ENCODE peak calls at places on chromosomes 7 and 10, in six cellular contexts. One of them, this sample, is unnamed. For H3K4me1, the result is how much of the 10 kb centered on the place peaks cover.

GRCh38 chr10:124644771-124645170 is 99.4 kb downstream of the FAM53B start:
- DNase-seq in A549: no peak
- DNase-seq in left ventricle myocardium inferior: no peak
- DNase-seq in right cardiac atrium: peak
- DNase-seq in HepG2: no peak
- DNase-seq in CD8-positive, alpha-beta memory T cell: no peak
- DNase-seq in this sample: no peak

GRCh38 chr7:157016024-157016351 is 5.5 kb upstream of the MNX1 start:
- DNase-seq in HepG2: no peak
- DNase-seq in left ventricle myocardium inferior: no peak
- DNase-seq in CD8-positive, alpha-beta memory T cell: no peak
- DNase-seq in right cardiac atrium: no peak
- DNase-seq in A549: no peak
- DNase-seq in this sample: no peak

GRCh38 chr7:107922891-107923290 is 31.9 kb downstream of the DLD start:
- DNase-seq in right cardiac atrium: no peak
- DNase-seq in left ventricle myocardium inferior: no peak
- DNase-seq in CD8-positive, alpha-beta memory T cell: no peak
- DNase-seq in A549: no peak
- DNase-seq in HepG2: no peak
- DNase-seq in this sample: no peak

GRCh38 chr7:99242667-99243066 is 30.0 kb upstream of the MYH16 start:
- DNase-seq in right cardiac atrium: no peak
- DNase-seq in CD8-positive, alpha-beta memory T cell: no peak
- DNase-seq in HepG2: no peak
- DNase-seq in left ventricle myocardium inferior: no peak
- DNase-seq in A549: no peak
- DNase-seq in this sample: no peak

GRCh38 chr7:123131140-123131539 is 68.6 kb downstream of the SLC13A1 start:
- DNase-seq in HepG2: no peak
- DNase-seq in left ventricle myocardium inferior: no peak
- DNase-seq in CD8-positive, alpha-beta memory T cell: no peak
- DNase-seq in right cardiac atrium: no peak
- DNase-seq in A549: no peak
- DNase-seq in this sample: no peak

GRCh38 chr7:18693826-18694225 is 198.3 kb downstream of the HDAC9 start:
- DNase-seq in right cardiac atrium: no peak
- DNase-seq in left ventricle myocardium inferior: no peak
- DNase-seq in CD8-positive, alpha-beta memory T cell: no peak
- DNase-seq in A549: no peak
- DNase-seq in HepG2: no peak
- DNase-seq in this sample: no peak

GRCh38 chr10:122142652-122143237 is 128.4 kb upstream of the BTBD16 start:
- DNase-seq in HepG2: no peak
- DNase-seq in A549: peak
- DNase-seq in left ventricle myocardium inferior: peak
- DNase-seq in CD8-positive, alpha-beta memory T cell: no peak
- DNase-seq in right cardiac atrium: no peak
- DNase-seq in this sample: no peak

GRCh38 chr10:15314482-15315070 is 56.5 kb downstream of the FAM171A1 start:
- DNase-seq in A549: no peak
- DNase-seq in CD8-positive, alpha-beta memory T cell: no peak
- DNase-seq in right cardiac atrium: no peak
- DNase-seq in left ventricle myocardium inferior: no peak
- DNase-seq in HepG2: no peak
- DNase-seq in this sample: no peak

GRCh38 chr10:34280599-34281374 is 534.3 kb downstream of the PARD3 start:
- DNase-seq in A549: peak
- DNase-seq in right cardiac atrium: no peak
- DNase-seq in HepG2: peak
- DNase-seq in left ventricle myocardium inferior: no peak
- DNase-seq in CD8-positive, alpha-beta memory T cell: no peak
- DNase-seq in this sample: no peak

GRCh38 chr7:2108501-2109250 is 124.1 kb downstream of the MAD1L1 start:
- DNase-seq in right cardiac atrium: no peak
- DNase-seq in A549: no peak
- DNase-seq in HepG2: no peak
- DNase-seq in left ventricle myocardium inferior: no peak
- DNase-seq in CD8-positive, alpha-beta memory T cell: no peak
- DNase-seq in this sample: no peak

GRCh38 chr10:89301721-89302445 is at the start of gene IFIT2:
- DNase-seq in A549: peak
- DNase-seq in CD8-positive, alpha-beta memory T cell: peak
- DNase-seq in left ventricle myocardium inferior: peak
- DNase-seq in right cardiac atrium: no peak
- DNase-seq in HepG2: peak
- DNase-seq in this sample: peak

GRCh38 chr7:105675873-105676484 is 94.7 kb upstream of the EFCAB10 start:
- DNase-seq in HepG2: no peak
- DNase-seq in left ventricle myocardium inferior: peak
- DNase-seq in A549: no peak
- DNase-seq in CD8-positive, alpha-beta memory T cell: peak
- DNase-seq in right cardiac atrium: peak
- DNase-seq in this sample: peak

GRCh38 chr7:8126768-8127167 is 135.2 kb downstream of the ICA1 start:
- DNase-seq in A549: no peak
- DNase-seq in right cardiac atrium: no peak
- DNase-seq in left ventricle myocardium inferior: no peak
- DNase-seq in CD8-positive, alpha-beta memory T cell: no peak
- DNase-seq in HepG2: peak
- DNase-seq in this sample: no peak

GRCh38 chr7:8129323-8129659 is 132.7 kb downstream of the ICA1 start:
- DNase-seq in left ventricle myocardium inferior: no peak
- DNase-seq in HepG2: no peak
- DNase-seq in right cardiac atrium: no peak
- DNase-seq in A549: no peak
- DNase-seq in CD8-positive, alpha-beta memory T cell: no peak
- DNase-seq in this sample: no peak

GRCh38 chr7:8128457-8129322 is 133.3 kb downstream of the ICA1 start:
- DNase-seq in CD8-positive, alpha-beta memory T cell: no peak
- DNase-seq in HepG2: no peak
- DNase-seq in A549: no peak
- DNase-seq in right cardiac atrium: no peak
- DNase-seq in left ventricle myocardium inferior: no peak
- DNase-seq in this sample: no peak

GRCh38 chr7:8121243-8121642 is 140.7 kb downstream of the ICA1 start:
- DNase-seq in HepG2: no peak
- DNase-seq in CD8-positive, alpha-beta memory T cell: no peak
- DNase-seq in A549: no peak
- DNase-seq in left ventricle myocardium inferior: no peak
- DNase-seq in right cardiac atrium: no peak
- DNase-seq in this sample: no peak

DNA sequence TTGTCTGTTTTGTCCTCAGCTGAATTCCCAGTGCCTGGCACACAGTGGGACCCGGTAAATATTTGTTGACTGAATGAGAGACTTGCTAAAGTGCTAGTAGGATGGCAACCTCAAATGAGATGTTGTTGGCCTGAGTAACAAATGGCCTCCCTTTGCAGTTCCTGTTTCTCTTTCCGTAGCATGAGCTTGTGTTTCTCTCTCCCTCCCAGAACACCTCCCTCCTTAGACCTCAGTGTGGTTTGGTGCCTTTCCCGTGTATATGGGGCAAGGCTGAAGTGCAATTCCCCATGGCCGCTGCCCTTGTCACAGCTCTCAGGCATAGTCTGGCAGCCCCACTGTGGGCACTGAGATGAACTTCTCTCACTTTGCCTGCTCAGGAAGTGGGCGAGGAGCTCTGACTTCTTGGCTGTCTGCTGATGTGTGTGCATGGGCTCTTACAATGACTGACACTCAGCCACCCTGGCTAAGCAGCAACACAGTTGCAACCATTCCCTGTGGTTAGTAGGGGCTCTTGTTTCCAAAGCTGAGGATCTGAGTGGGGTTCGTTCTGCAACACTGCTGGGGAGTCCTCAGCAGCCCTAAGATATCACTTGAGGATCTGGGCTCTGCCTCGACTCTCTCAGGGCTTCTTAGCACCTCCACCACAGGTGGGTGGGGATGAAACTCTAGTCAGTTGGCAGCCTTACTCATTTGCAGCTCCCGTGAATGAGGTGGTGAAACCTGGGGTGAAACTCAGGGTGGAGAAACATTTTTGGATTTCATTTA is 136.1 kb downstream of the ICA1 start:
- DNase-seq in HepG2: no peak
- DNase-seq in A549: no peak
- DNase-seq in left ventricle myocardium inferior: no peak
- DNase-seq in CD8-positive, alpha-beta memory T cell: peak
- DNase-seq in right cardiac atrium: no peak
- DNase-seq in this sample: peak
- H3K4me3 ChIP-seq in HepG2: peak
- H3K4me3 ChIP-seq in A549: no peak
- H3K4me3 ChIP-seq in left ventricle myocardium inferior: no peak
- H3K4me3 ChIP-seq in CD8-positive, alpha-beta memory T cell: peak
- H3K4me3 ChIP-seq in right cardiac atrium: no peak
- H3K4me3 ChIP-seq in this sample: no peak

GRCh38 chr7:129053938-129054437 is 923 bp downstream of the TNPO3 start:
- DNase-seq in HepG2: no peak
- DNase-seq in left ventricle myocardium inferior: no peak
- DNase-seq in right cardiac atrium: no peak
- DNase-seq in A549: peak
- DNase-seq in CD8-positive, alpha-beta memory T cell: no peak
- DNase-seq in this sample: no peak
- H3K27ac ChIP-seq in HepG2: peak
- H3K27ac ChIP-seq in left ventricle myocardium inferior: peak
- H3K27ac ChIP-seq in right cardiac atrium: peak
- H3K27ac ChIP-seq in A549: peak
- H3K27ac ChIP-seq in CD8-positive, alpha-beta memory T cell: peak
- H3K27ac ChIP-seq in this sample: peak

DNA sequence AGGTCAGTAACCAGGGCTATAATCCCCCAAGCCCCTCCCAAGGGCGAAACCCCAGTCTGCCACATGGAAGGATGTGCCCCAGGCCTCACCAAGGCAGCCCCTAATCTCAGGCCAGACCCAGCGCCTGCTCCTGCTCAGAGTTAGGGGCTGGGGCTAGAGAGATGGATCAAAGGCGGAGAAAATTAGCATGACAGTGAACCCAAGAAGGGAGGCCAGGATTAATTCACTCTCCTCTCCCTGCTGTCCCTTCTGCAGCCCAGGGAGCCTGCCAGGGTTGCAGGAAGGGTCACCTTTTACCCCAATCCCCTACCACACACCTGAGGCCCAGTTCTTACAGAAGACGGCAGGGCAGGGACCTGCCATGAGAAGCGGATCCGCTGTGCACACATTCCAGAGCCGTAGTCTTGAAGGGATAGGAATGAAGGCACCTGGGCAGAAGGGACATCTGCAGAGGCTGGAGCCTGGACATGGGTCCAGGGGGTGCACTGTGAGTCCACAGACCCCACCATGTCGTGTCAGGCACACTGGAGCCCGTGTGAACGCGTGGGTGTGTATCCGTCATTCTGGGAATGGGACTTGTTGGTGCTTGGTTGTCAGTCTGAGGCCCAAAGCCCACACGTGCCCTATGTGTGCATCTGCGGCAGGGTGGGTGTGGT is 11.9 kb upstream of the ZMIZ1 start:
- DNase-seq in left ventricle myocardium inferior: peak
- DNase-seq in CD8-positive, alpha-beta memory T cell: no peak
- DNase-seq in HepG2: no peak
- DNase-seq in right cardiac atrium: no peak
- DNase-seq in A549: no peak
- DNase-seq in this sample: no peak
- H3K4me1 ChIP-seq in left ventricle myocardium inferior: under half
- H3K4me1 ChIP-seq in CD8-positive, alpha-beta memory T cell: under half
- H3K4me1 ChIP-seq in HepG2: half or more
- H3K4me1 ChIP-seq in right cardiac atrium: under half
- H3K4me1 ChIP-seq in A549: under half
- H3K4me1 ChIP-seq in this sample: under half

GRCh38 chr10:86410542-86411124 is 44.0 kb upstream of the GRID1 start:
- DNase-seq in CD8-positive, alpha-beta memory T cell: no peak
- DNase-seq in HepG2: peak
- DNase-seq in A549: no peak
- DNase-seq in right cardiac atrium: no peak
- DNase-seq in left ventricle myocardium inferior: no peak
- DNase-seq in this sample: no peak
- H3K4me3 ChIP-seq in CD8-positive, alpha-beta memory T cell: peak
- H3K4me3 ChIP-seq in HepG2: peak
- H3K4me3 ChIP-seq in A549: no peak
- H3K4me3 ChIP-seq in right cardiac atrium: no peak
- H3K4me3 ChIP-seq in left ventricle myocardium inferior: no peak
- H3K4me3 ChIP-seq in this sample: no peak

This sample was measured in effector memory CD4-positive, alpha-beta T cell.